ENCODE peak calls at places on chromosomes 16 and 17, in six cellular contexts. One of them, this sample, is unnamed.

GRCh38 chr16:54739381-54739780 is 191.3 kb upstream of the IRX5 start:
- DNase-seq in activated CD8-positive, alpha-beta memory T cell treated with anti-CD3 and anti-CD28 coated beads, Interleukin-2, amount 50 U/mL, for 48 hours: no peak
- DNase-seq in NCI-H2081: no peak
- DNase-seq in GM12865: no peak
- DNase-seq in ovary: no peak
- DNase-seq in A172: no peak
- DNase-seq in this sample: no peak

GRCh38 chr16:3640632-3641501 is 13.6 kb upstream of the DNASE1 start:
- DNase-seq in activated CD8-positive, alpha-beta memory T cell treated with anti-CD3 and anti-CD28 coated beads, Interleukin-2, amount 50 U/mL, for 48 hours: no peak
- DNase-seq in NCI-H2081: no peak
- DNase-seq in GM12865: no peak
- DNase-seq in ovary: no peak
- DNase-seq in A172: no peak
- DNase-seq in this sample: no peak

GRCh38 chr17:79970576-79971068 is 65.0 kb downstream of the TBC1D16 start:
- DNase-seq in activated CD8-positive, alpha-beta memory T cell treated with anti-CD3 and anti-CD28 coated beads, Interleukin-2, amount 50 U/mL, for 48 hours: no peak
- DNase-seq in NCI-H2081: peak; percentile 62
- DNase-seq in GM12865: peak; percentile 61
- DNase-seq in ovary: no peak
- DNase-seq in A172: peak; percentile 30
- DNase-seq in this sample: peak; percentile 50

GRCh38 chr17:35809855-35810461 is 674 bp downstream of the TAF15 start:
- DNase-seq in activated CD8-positive, alpha-beta memory T cell treated with anti-CD3 and anti-CD28 coated beads, Interleukin-2, amount 50 U/mL, for 48 hours: no peak
- DNase-seq in NCI-H2081: peak; percentile 46
- DNase-seq in GM12865: no peak
- DNase-seq in ovary: no peak
- DNase-seq in A172: peak; percentile 44
- DNase-seq in this sample: no peak

GRCh38 chr17:47317119-47317518 is 6.6 kb upstream of the EFCAB13 start:
- DNase-seq in activated CD8-positive, alpha-beta memory T cell treated with anti-CD3 and anti-CD28 coated beads, Interleukin-2, amount 50 U/mL, for 48 hours: no peak
- DNase-seq in NCI-H2081: no peak
- DNase-seq in GM12865: no peak
- DNase-seq in ovary: no peak
- DNase-seq in A172: no peak
- DNase-seq in this sample: no peak

GRCh38 chr17:15261063-15261817 is 3.9 kb downstream of the PMP22 start:
- DNase-seq in activated CD8-positive, alpha-beta memory T cell treated with anti-CD3 and anti-CD28 coated beads, Interleukin-2, amount 50 U/mL, for 48 hours: peak; percentile 56
- DNase-seq in NCI-H2081: no peak
- DNase-seq in GM12865: no peak
- DNase-seq in ovary: peak; percentile 59
- DNase-seq in A172: peak; percentile 28
- DNase-seq in this sample: no peak

GRCh38 chr17:8894673-8895578 is 27.5 kb upstream of the PIK3R6 start:
- DNase-seq in activated CD8-positive, alpha-beta memory T cell treated with anti-CD3 and anti-CD28 coated beads, Interleukin-2, amount 50 U/mL, for 48 hours: peak; percentile 58
- DNase-seq in NCI-H2081: peak; percentile 30
- DNase-seq in GM12865: peak; percentile 90
- DNase-seq in ovary: no peak
- DNase-seq in A172: peak; percentile 71
- DNase-seq in this sample: peak; percentile 68

GRCh38 chr17:53141731-53142130 is 681.0 kb upstream of the KIF2B start:
- DNase-seq in activated CD8-positive, alpha-beta memory T cell treated with anti-CD3 and anti-CD28 coated beads, Interleukin-2, amount 50 U/mL, for 48 hours: no peak
- DNase-seq in NCI-H2081: no peak
- DNase-seq in GM12865: no peak
- DNase-seq in ovary: no peak
- DNase-seq in A172: no peak
- DNase-seq in this sample: no peak

GRCh38 chr17:50136096-50136687 is 6.2 kb upstream of the SAMD14 start:
- DNase-seq in activated CD8-positive, alpha-beta memory T cell treated with anti-CD3 and anti-CD28 coated beads, Interleukin-2, amount 50 U/mL, for 48 hours: no peak
- DNase-seq in NCI-H2081: no peak
- DNase-seq in GM12865: no peak
- DNase-seq in ovary: no peak
- DNase-seq in A172: no peak
- DNase-seq in this sample: no peak

GRCh38 chr17:47948706-47949196 is 7.4 kb downstream of the PNPO start:
- DNase-seq in activated CD8-positive, alpha-beta memory T cell treated with anti-CD3 and anti-CD28 coated beads, Interleukin-2, amount 50 U/mL, for 48 hours: no peak
- DNase-seq in NCI-H2081: no peak
- DNase-seq in GM12865: no peak
- DNase-seq in ovary: no peak
- DNase-seq in A172: peak; percentile 33
- DNase-seq in this sample: no peak

GRCh38 chr16:57930533-57930932 is 40.4 kb downstream of the CNGB1 start:
- DNase-seq in activated CD8-positive, alpha-beta memory T cell treated with anti-CD3 and anti-CD28 coated beads, Interleukin-2, amount 50 U/mL, for 48 hours: no peak
- DNase-seq in NCI-H2081: no peak
- DNase-seq in GM12865: no peak
- DNase-seq in ovary: no peak
- DNase-seq in A172: no peak
- DNase-seq in this sample: no peak

GRCh38 chr16:3953728-3954410 is 73.4 kb upstream of the CREBBP start:
- DNase-seq in activated CD8-positive, alpha-beta memory T cell treated with anti-CD3 and anti-CD28 coated beads, Interleukin-2, amount 50 U/mL, for 48 hours: no peak
- DNase-seq in NCI-H2081: no peak
- DNase-seq in GM12865: no peak
- DNase-seq in ovary: no peak
- DNase-seq in A172: no peak
- DNase-seq in this sample: no peak

GRCh38 chr16:57007530-57007929 is 18.2 kb downstream of the NLRC5 start:
- DNase-seq in activated CD8-positive, alpha-beta memory T cell treated with anti-CD3 and anti-CD28 coated beads, Interleukin-2, amount 50 U/mL, for 48 hours: peak; percentile 41
- DNase-seq in NCI-H2081: no peak
- DNase-seq in GM12865: no peak
- DNase-seq in ovary: no peak
- DNase-seq in A172: no peak
- DNase-seq in this sample: no peak

GRCh38 chr17:35536664-35537160 is 766 bp downstream of the SLFN12L start:
- DNase-seq in activated CD8-positive, alpha-beta memory T cell treated with anti-CD3 and anti-CD28 coated beads, Interleukin-2, amount 50 U/mL, for 48 hours: no peak
- DNase-seq in NCI-H2081: no peak
- DNase-seq in GM12865: peak; percentile 54
- DNase-seq in ovary: no peak
- DNase-seq in A172: no peak
- DNase-seq in this sample: no peak

GRCh38 chr16:73049051-73049910 is 1.4 kb upstream of the ZFHX3 start:
- DNase-seq in activated CD8-positive, alpha-beta memory T cell treated with anti-CD3 and anti-CD28 coated beads, Interleukin-2, amount 50 U/mL, for 48 hours: no peak
- DNase-seq in NCI-H2081: no peak
- DNase-seq in GM12865: no peak
- DNase-seq in ovary: no peak
- DNase-seq in A172: no peak
- DNase-seq in this sample: no peak

GRCh38 chr16:75230471-75231110 is 11.8 kb downstream of the CTRB1 start:
- DNase-seq in activated CD8-positive, alpha-beta memory T cell treated with anti-CD3 and anti-CD28 coated beads, Interleukin-2, amount 50 U/mL, for 48 hours: no peak
- DNase-seq in NCI-H2081: no peak
- DNase-seq in GM12865: no peak
- DNase-seq in ovary: no peak
- DNase-seq in A172: no peak
- DNase-seq in this sample: no peak

GRCh38 chr16:85420501-85421337 is 192.4 kb upstream of the GSE1 start:
- DNase-seq in activated CD8-positive, alpha-beta memory T cell treated with anti-CD3 and anti-CD28 coated beads, Interleukin-2, amount 50 U/mL, for 48 hours: peak; percentile 99
- DNase-seq in NCI-H2081: no peak
- DNase-seq in GM12865: peak; percentile 71
- DNase-seq in ovary: peak; percentile 41
- DNase-seq in A172: no peak
- DNase-seq in this sample: peak; percentile 90

GRCh38 chr17:7857724-7858486 is at the start of gene CYB5D1:
- DNase-seq in activated CD8-positive, alpha-beta memory T cell treated with anti-CD3 and anti-CD28 coated beads, Interleukin-2, amount 50 U/mL, for 48 hours: peak; percentile 90
- DNase-seq in NCI-H2081: peak; percentile 79
- DNase-seq in GM12865: peak; percentile 96
- DNase-seq in ovary: peak; percentile 88
- DNase-seq in A172: no peak
- DNase-seq in this sample: peak; percentile 95

GRCh38 chr16:85480727-85481101 is 132.4 kb upstream of the GSE1 start:
- DNase-seq in activated CD8-positive, alpha-beta memory T cell treated with anti-CD3 and anti-CD28 coated beads, Interleukin-2, amount 50 U/mL, for 48 hours: no peak
- DNase-seq in NCI-H2081: no peak
- DNase-seq in GM12865: peak; percentile 30
- DNase-seq in ovary: no peak
- DNase-seq in A172: no peak
- DNase-seq in this sample: no peak

GRCh38 chr16:57830890-57831484 is 28.7 kb upstream of the KIFC3 start:
- DNase-seq in activated CD8-positive, alpha-beta memory T cell treated with anti-CD3 and anti-CD28 coated beads, Interleukin-2, amount 50 U/mL, for 48 hours: no peak
- DNase-seq in NCI-H2081: no peak
- DNase-seq in GM12865: no peak
- DNase-seq in ovary: no peak
- DNase-seq in A172: no peak
- DNase-seq in this sample: no peak

GRCh38 chr17:50262001-50262794 is 12.1 kb upstream of the TMEM92 start:
- DNase-seq in activated CD8-positive, alpha-beta memory T cell treated with anti-CD3 and anti-CD28 coated beads, Interleukin-2, amount 50 U/mL, for 48 hours: no peak
- DNase-seq in NCI-H2081: no peak
- DNase-seq in GM12865: no peak
- DNase-seq in ovary: no peak
- DNase-seq in A172: no peak
- DNase-seq in this sample: no peak

GRCh38 chr16:24975428-24975889 is 39.7 kb downstream of the ARHGAP17 start:
- DNase-seq in activated CD8-positive, alpha-beta memory T cell treated with anti-CD3 and anti-CD28 coated beads, Interleukin-2, amount 50 U/mL, for 48 hours: no peak
- DNase-seq in NCI-H2081: no peak
- DNase-seq in GM12865: peak; percentile 89
- DNase-seq in ovary: no peak
- DNase-seq in A172: no peak
- DNase-seq in this sample: peak; percentile 9

GRCh38 chr17:73013299-73013698 is 79.2 kb downstream of the SLC39A11 start:
- DNase-seq in activated CD8-positive, alpha-beta memory T cell treated with anti-CD3 and anti-CD28 coated beads, Interleukin-2, amount 50 U/mL, for 48 hours: no peak
- DNase-seq in NCI-H2081: peak; percentile 6
- DNase-seq in GM12865: peak; percentile 14
- DNase-seq in ovary: no peak
- DNase-seq in A172: peak; percentile 46
- DNase-seq in this sample: no peak

GRCh38 chr17:57766307-57766943 is 21.3 kb upstream of the CCDC182 start:
- DNase-seq in activated CD8-positive, alpha-beta memory T cell treated with anti-CD3 and anti-CD28 coated beads, Interleukin-2, amount 50 U/mL, for 48 hours: no peak
- DNase-seq in NCI-H2081: no peak
- DNase-seq in GM12865: no peak
- DNase-seq in ovary: no peak
- DNase-seq in A172: peak; percentile 10
- DNase-seq in this sample: no peak

GRCh38 chr16:53501216-53501859 is 1.7 kb downstream of the AKTIP start:
- DNase-seq in activated CD8-positive, alpha-beta memory T cell treated with anti-CD3 and anti-CD28 coated beads, Interleukin-2, amount 50 U/mL, for 48 hours: no peak
- DNase-seq in NCI-H2081: no peak
- DNase-seq in GM12865: no peak
- DNase-seq in ovary: no peak
- DNase-seq in A172: no peak
- DNase-seq in this sample: no peak

GRCh38 chr17:61442878-61443474 is 9.2 kb upstream of the TBX4 start:
- DNase-seq in activated CD8-positive, alpha-beta memory T cell treated with anti-CD3 and anti-CD28 coated beads, Interleukin-2, amount 50 U/mL, for 48 hours: no peak
- DNase-seq in NCI-H2081: no peak
- DNase-seq in GM12865: no peak
- DNase-seq in ovary: no peak
- DNase-seq in A172: no peak
- DNase-seq in this sample: no peak

GRCh38 chr17:71409137-71409536 is 711.7 kb upstream of the SOX9 start:
- DNase-seq in activated CD8-positive, alpha-beta memory T cell treated with anti-CD3 and anti-CD28 coated beads, Interleukin-2, amount 50 U/mL, for 48 hours: no peak
- DNase-seq in NCI-H2081: no peak
- DNase-seq in GM12865: no peak
- DNase-seq in ovary: no peak
- DNase-seq in A172: peak; percentile 34
- DNase-seq in this sample: no peak

GRCh38 chr17:59219992-59220327 is 351 bp upstream of the GDPD1 start:
- DNase-seq in activated CD8-positive, alpha-beta memory T cell treated with anti-CD3 and anti-CD28 coated beads, Interleukin-2, amount 50 U/mL, for 48 hours: no peak
- DNase-seq in NCI-H2081: no peak
- DNase-seq in GM12865: no peak
- DNase-seq in ovary: no peak
- DNase-seq in A172: peak; percentile 7
- DNase-seq in this sample: no peak

GRCh38 chr16:53061701-53062159 is 6.9 kb downstream of the CHD9 start:
- DNase-seq in activated CD8-positive, alpha-beta memory T cell treated with anti-CD3 and anti-CD28 coated beads, Interleukin-2, amount 50 U/mL, for 48 hours: peak; percentile 55
- DNase-seq in NCI-H2081: no peak
- DNase-seq in GM12865: peak; percentile 92
- DNase-seq in ovary: no peak
- DNase-seq in A172: no peak
- DNase-seq in this sample: peak; percentile 82

GRCh38 chr17:61694095-61694494 is 103.1 kb upstream of the NACA2 start:
- DNase-seq in activated CD8-positive, alpha-beta memory T cell treated with anti-CD3 and anti-CD28 coated beads, Interleukin-2, amount 50 U/mL, for 48 hours: no peak
- DNase-seq in NCI-H2081: no peak
- DNase-seq in GM12865: no peak
- DNase-seq in ovary: no peak
- DNase-seq in A172: no peak
- DNase-seq in this sample: no peak

GRCh38 chr16:48504216-48504615 is 105.8 kb downstream of the N4BP1 start:
- DNase-seq in activated CD8-positive, alpha-beta memory T cell treated with anti-CD3 and anti-CD28 coated beads, Interleukin-2, amount 50 U/mL, for 48 hours: no peak
- DNase-seq in NCI-H2081: no peak
- DNase-seq in GM12865: no peak
- DNase-seq in ovary: no peak
- DNase-seq in A172: no peak
- DNase-seq in this sample: no peak

GRCh38 chr17:66549731-66550207 is 247.4 kb downstream of the PRKCA start:
- DNase-seq in activated CD8-positive, alpha-beta memory T cell treated with anti-CD3 and anti-CD28 coated beads, Interleukin-2, amount 50 U/mL, for 48 hours: no peak
- DNase-seq in NCI-H2081: no peak
- DNase-seq in GM12865: no peak
- DNase-seq in ovary: no peak
- DNase-seq in A172: peak; percentile 94
- DNase-seq in this sample: no peak

GRCh38 chr16:89581045-89581695 is 5.6 kb downstream of the CPNE7 start:
- DNase-seq in activated CD8-positive, alpha-beta memory T cell treated with anti-CD3 and anti-CD28 coated beads, Interleukin-2, amount 50 U/mL, for 48 hours: no peak
- DNase-seq in NCI-H2081: no peak
- DNase-seq in GM12865: no peak
- DNase-seq in ovary: no peak
- DNase-seq in A172: peak; percentile 98
- DNase-seq in this sample: no peak

GRCh38 chr16:50323335-50324011 is 45.3 kb downstream of the BRD7 start:
- DNase-seq in activated CD8-positive, alpha-beta memory T cell treated with anti-CD3 and anti-CD28 coated beads, Interleukin-2, amount 50 U/mL, for 48 hours: no peak
- DNase-seq in NCI-H2081: no peak
- DNase-seq in GM12865: no peak
- DNase-seq in ovary: no peak
- DNase-seq in A172: peak; percentile 69
- DNase-seq in this sample: no peak

GRCh38 chr17:933168-934083 is 46.1 kb downstream of the NXN start:
- DNase-seq in activated CD8-positive, alpha-beta memory T cell treated with anti-CD3 and anti-CD28 coated beads, Interleukin-2, amount 50 U/mL, for 48 hours: no peak
- DNase-seq in NCI-H2081: no peak
- DNase-seq in GM12865: no peak
- DNase-seq in ovary: peak; percentile 64
- DNase-seq in A172: peak; percentile 95
- DNase-seq in this sample: no peak

GRCh38 chr16:64392456-64392855 is 729.4 kb downstream of the CDH11 start:
- DNase-seq in activated CD8-positive, alpha-beta memory T cell treated with anti-CD3 and anti-CD28 coated beads, Interleukin-2, amount 50 U/mL, for 48 hours: no peak
- DNase-seq in NCI-H2081: no peak
- DNase-seq in GM12865: no peak
- DNase-seq in ovary: no peak
- DNase-seq in A172: no peak
- DNase-seq in this sample: no peak

GRCh38 chr17:9668532-9668931 is 23.2 kb downstream of the USP43 start:
- DNase-seq in activated CD8-positive, alpha-beta memory T cell treated with anti-CD3 and anti-CD28 coated beads, Interleukin-2, amount 50 U/mL, for 48 hours: peak; percentile 10
- DNase-seq in NCI-H2081: no peak
- DNase-seq in GM12865: no peak
- DNase-seq in ovary: no peak
- DNase-seq in A172: peak; percentile 93
- DNase-seq in this sample: no peak

GRCh38 chr16:56710181-56710737 is 19.7 kb upstream of the NUP93 start:
- DNase-seq in activated CD8-positive, alpha-beta memory T cell treated with anti-CD3 and anti-CD28 coated beads, Interleukin-2, amount 50 U/mL, for 48 hours: peak; percentile 50
- DNase-seq in NCI-H2081: no peak
- DNase-seq in GM12865: no peak
- DNase-seq in ovary: no peak
- DNase-seq in A172: no peak
- DNase-seq in this sample: no peak

This sample was measured in B cell.